ENCODE peak calls at places on chromosomes 5 and 9, in eight cellular contexts. I is K562, O is sigmoid colon, C is prostate gland, Z is endothelial cell of umbilical vein, U is transverse colon, D is breast epithelium, A is H1. E is an unnamed sample.

GRCh38 chr5:60352992-60353391 is 347.0 kb downstream of the DEPDC1B start:
- DNase-seq in I (no peak), O (no peak), C (no peak), Z (no peak), U (peak), D (no peak), A (no peak), E (no peak)

GRCh38 chr9:92385953-92386352 is 18.4 kb downstream of the OGN start:
- DNase-seq in I (no peak), O (no peak), C (no peak), Z (no peak), U (no peak), D (no peak), A (no peak), E (no peak)

GRCh38 chr9:124281934-124282351 is 24.2 kb downstream of the NEK6 start:
- DNase-seq in I (no peak), O (no peak), C (no peak), Z (peak), U (peak), D (no peak), A (no peak), E (no peak)

GRCh38 chr5:56328753-56329560 is 95.8 kb upstream of the ANKRD55 start:
- DNase-seq in I (no peak), O (no peak), C (no peak), Z (peak), U (no peak), D (no peak), A (no peak), E (no peak)

GRCh38 chr9:108933231-108933630 is 693 bp downstream of the ELP1 start:
- DNase-seq in I (no peak), O (no peak), C (no peak), Z (peak), U (peak), D (no peak), A (no peak), E (no peak)

GRCh38 chr5:117800261-117800660 is 1188.1 kb downstream of the DTWD2 start:
- DNase-seq in I (no peak), O (no peak), C (peak), Z (no peak), U (no peak), D (no peak), A (no peak), E (no peak)

GRCh38 chr5:73431204-73431851 is 17.2 kb downstream of the FOXD1 start:
- DNase-seq in I (no peak), O (no peak), C (no peak), Z (no peak), U (no peak), D (no peak), A (no peak), E (no peak)

GRCh38 chr9:5920860-5921328 is 30.2 kb downstream of the MLANA start:
- DNase-seq in I (no peak), O (no peak), C (no peak), Z (no peak), U (no peak), D (no peak), A (no peak), E (no peak)

GRCh38 chr5:177189965-177190364 is 56.4 kb downstream of the NSD1 start:
- DNase-seq in I (no peak), O (no peak), C (no peak), Z (no peak), U (no peak), D (no peak), A (no peak), E (no peak)

GRCh38 chr9:108443741-108444140 is 412.0 kb downstream of the ACTL7B start:
- DNase-seq in I (no peak), O (no peak), C (no peak), Z (peak), U (no peak), D (no peak), A (no peak), E (no peak)

GRCh38 chr5:106610041-106610440 is 1060.7 kb downstream of the EFNA5 start:
- DNase-seq in I (no peak), O (no peak), C (no peak), Z (no peak), U (no peak), D (no peak), A (no peak), E (no peak)

GRCh38 chr5:128920345-128921215 is 44.7 kb upstream of the SLC27A6 start:
- DNase-seq in I (no peak), O (no peak), C (no peak), Z (peak), U (no peak), D (no peak), A (no peak), E (no peak)

GRCh38 chr9:35603506-35603985 is 1.5 kb upstream of the TESK1 start:
- DNase-seq in I (no peak), O (peak), C (peak), Z (no peak), U (peak), D (no peak), A (no peak), E (no peak)

GRCh38 chr5:90803891-90804290 is 245.3 kb downstream of the ADGRV1 start:
- DNase-seq in I (no peak), O (no peak), C (no peak), Z (no peak), U (no peak), D (no peak), A (no peak), E (no peak)

GRCh38 chr9:84808416-84808815 is 138.9 kb downstream of the NTRK2 start:
- DNase-seq in I (no peak), O (no peak), C (no peak), Z (no peak), U (no peak), D (no peak), A (no peak), E (no peak)

DNA sequence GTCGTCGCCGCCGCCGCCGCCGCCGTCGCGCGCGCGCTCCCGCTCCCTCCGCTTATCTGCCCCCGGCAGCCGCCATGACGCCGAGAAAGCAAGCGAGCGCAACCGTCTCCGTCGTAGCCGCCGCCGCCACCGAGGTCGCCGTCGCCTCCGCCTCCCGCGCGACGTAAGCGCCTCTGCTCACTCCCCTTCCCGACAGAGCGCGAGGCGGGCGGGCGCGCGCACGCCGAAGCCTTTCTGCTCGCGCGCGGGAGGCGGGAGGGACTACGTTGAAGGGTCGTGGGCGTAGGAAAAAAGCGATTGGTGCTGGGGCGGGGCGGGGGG is at the start of gene CHD1:
- DNase-seq in I (peak), O (peak), C (peak), Z (no peak), U (peak), D (peak), A (peak), E (peak)
- TF ChIP-seq POLR2A in I (no peak), O (no peak), C (peak), Z (no peak), U (peak), D (no peak), A (peak), E (peak)

GRCh38 chr5:80142996-80143395 is 107.8 kb downstream of the THBS4 start:
- DNase-seq in I (no peak), O (no peak), C (no peak), Z (no peak), U (no peak), D (no peak), A (no peak), E (no peak)

GRCh38 chr5:80139573-80139972 is 104.4 kb downstream of the THBS4 start:
- DNase-seq in I (no peak), O (no peak), C (no peak), Z (no peak), U (no peak), D (no peak), A (no peak), E (no peak)

GRCh38 chr5:80141681-80142080 is 106.5 kb downstream of the THBS4 start:
- DNase-seq in I (no peak), O (no peak), C (no peak), Z (no peak), U (no peak), D (no peak), A (no peak), E (no peak)

GRCh38 chr5:80140496-80140895 is 105.3 kb downstream of the THBS4 start:
- DNase-seq in I (no peak), O (no peak), C (no peak), Z (no peak), U (no peak), D (no peak), A (no peak), E (no peak)

DNA sequence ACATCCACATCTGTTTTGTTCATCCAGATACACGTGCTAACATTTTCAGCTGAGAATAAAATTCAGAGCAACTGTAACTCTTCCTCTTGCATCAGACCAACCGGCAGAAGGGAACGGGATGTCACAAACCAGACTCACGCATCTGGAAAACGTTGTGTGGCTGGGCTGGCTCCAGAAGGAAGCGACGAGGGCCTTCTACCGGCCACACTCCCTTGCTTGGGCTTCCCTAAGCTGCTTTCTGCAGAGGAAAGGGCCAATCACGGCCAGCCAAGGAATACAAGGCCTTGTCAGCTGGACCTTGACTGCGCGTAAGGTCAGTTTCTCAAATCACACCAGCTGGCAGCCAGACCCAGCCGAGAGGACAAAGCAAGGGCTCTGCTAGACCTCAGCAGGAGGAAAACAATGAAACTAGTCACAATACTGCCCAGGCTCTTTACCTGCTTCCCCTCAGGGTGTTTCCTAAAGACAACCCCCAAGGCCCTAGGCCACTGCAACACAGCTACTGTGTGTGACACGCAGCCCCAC is 106.1 kb downstream of the THBS4 start:
- DNase-seq in I (no peak), O (peak), C (peak), Z (peak), U (peak), D (peak), A (peak), E (no peak)
- TF ChIP-seq POLR2AphosphoS5 in I (no peak), O (peak), C (no peak), Z (no peak), U (peak), D (peak), A (peak), E (no peak)

DNA sequence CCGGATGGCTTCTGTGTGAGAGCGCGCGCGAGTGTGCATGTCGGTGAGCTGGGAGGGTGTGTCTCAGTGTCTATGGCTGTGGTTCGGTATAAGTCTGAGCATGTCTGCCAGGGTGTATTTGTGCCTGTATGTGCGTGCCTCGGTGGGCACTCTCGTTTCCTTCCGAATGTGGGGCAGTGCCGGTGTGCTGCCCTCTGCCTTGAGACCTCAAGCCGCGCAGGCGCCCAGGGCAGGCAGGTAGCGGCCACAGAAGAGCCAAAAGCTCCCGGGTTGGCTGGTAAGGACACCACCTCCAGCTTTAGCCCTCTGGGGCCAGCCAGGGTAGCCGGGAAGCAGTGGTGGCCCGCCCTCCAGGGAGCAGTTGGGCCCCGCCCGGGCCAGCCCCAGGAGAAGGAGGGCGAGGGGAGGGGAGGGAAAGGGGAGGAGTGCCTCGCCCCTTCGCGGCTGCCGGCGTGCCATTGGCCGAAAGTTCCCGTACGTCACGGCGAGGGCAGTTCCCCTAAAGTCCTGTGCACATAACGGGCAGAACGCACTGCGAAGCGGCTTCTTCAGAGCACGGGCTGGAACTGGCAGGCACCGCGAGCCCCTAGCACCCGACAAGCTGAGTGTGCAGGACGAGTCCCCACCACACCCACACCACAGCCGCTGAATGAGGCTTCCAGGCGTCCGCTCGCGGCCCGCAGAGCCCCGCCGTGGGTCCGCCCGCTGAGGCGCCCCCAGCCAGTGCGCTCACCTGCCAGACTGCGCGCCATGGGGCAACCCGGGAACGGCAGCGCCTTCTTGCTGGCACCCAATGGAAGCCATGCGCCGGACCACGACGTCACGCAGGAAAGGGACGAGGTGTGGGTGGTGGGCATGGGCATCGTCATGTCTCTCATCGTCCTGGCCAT is at the start of gene ADRB2:
- DNase-seq in I (peak), O (peak), C (peak), Z (peak), U (peak), D (peak), A (peak), E (peak)
- TF ChIP-seq POLR2A in I (no peak), O (peak), C (peak), Z (peak), U (peak), D (peak), A (peak), E (no peak)

GRCh38 chr5:673837-674629 is 19.1 kb downstream of the TPPP start:
- DNase-seq in I (no peak), O (peak), C (no peak), Z (no peak), U (no peak), D (peak), A (no peak), E (no peak)
- TF ChIP-seq POLR2AphosphoS5 in I (no peak), O (no peak), C (no peak), Z (no peak), U (no peak), D (no peak), A (no peak), E (no peak)

DNA sequence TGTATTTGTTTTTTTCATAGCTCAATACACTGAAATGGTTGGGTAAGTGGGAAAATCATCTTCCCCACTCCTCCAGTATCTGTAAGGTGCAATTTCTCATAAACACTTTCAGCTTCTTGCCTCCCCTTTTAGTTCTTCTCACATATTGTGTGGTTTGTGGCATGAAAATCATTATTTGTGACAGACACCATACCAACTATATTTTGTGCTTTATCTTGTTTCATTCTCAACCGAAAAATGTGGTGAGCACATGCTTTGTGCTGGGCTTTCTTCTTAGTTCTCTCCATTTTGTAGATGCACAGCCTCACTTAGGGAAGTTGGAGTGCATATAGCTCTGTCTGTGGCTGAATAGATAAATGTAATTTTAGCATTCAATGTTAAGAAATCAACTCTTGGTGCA is 6.4 kb upstream of the ANXA2R start:
- DNase-seq in I (no peak), O (no peak), C (no peak), Z (no peak), U (no peak), D (no peak), A (no peak), E (no peak)
- TF ChIP-seq POLR2A in I (no peak), O (no peak), C (no peak), Z (no peak), U (no peak), D (no peak), A (no peak), E (no peak)

DNA sequence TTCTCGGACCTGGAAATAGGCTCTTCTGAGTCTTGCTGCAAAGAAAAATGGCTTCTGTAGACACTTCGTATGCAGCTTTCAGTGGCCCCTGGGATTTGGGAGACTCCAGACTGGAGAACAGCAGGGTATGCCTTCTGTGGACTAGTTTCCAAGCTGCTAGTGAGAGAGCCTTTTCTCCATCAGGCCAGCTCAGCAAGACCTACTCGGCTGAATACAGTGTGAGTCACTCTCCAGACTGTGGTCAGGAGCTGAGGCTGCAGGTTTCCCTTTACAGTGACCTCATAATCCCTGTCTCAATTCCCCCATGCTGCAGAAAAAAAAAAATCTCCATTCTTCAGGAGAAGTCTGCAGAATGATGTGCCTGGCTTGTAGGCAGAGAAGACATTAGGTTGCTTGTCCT is 78.1 kb upstream of the TNFSF8 start:
- DNase-seq in I (no peak), O (no peak), C (no peak), Z (no peak), U (no peak), D (no peak), A (no peak), E (no peak)
- TF ChIP-seq POLR2AphosphoS5 in I (no peak), O (no peak), C (no peak), Z (no peak), U (no peak), D (no peak), A (no peak), E (no peak)

E was measured in GM12892.